ENCODE peak calls at places on chromosomes 6 and 20, in seven cellular contexts. U is K562, V is HepG2, D is GM12878, P is H1, B is SK-N-SH, T is GM12891. W is an unnamed sample.

GRCh38 chr6:55009114-55009513 is 162.5 kb downstream of the FAM83B start:
- DNase-seq in U (no peak), V (no peak), D (no peak), P (no peak), B (no peak), T (no peak), W (no peak)

GRCh38 chr6:104126621-104127020 is 733.1 kb downstream of the HACE1 start:
- DNase-seq in U (no peak), V (no peak), D (no peak), P (no peak), B (no peak), T (no peak), W (no peak)

GRCh38 chr20:2840967-2841531 is 504 bp downstream of the VPS16 start:
- DNase-seq in U (peak), V (peak), D (no peak), P (no peak), B (peak), T (no peak), W (peak)

GRCh38 chr6:26414281-26414680 is 12.2 kb downstream of the BTN3A1 start:
- DNase-seq in U (no peak), V (no peak), D (no peak), P (no peak), B (no peak), T (no peak), W (no peak)

GRCh38 chr6:101741474-101742171 is 348.1 kb downstream of the GRIK2 start:
- DNase-seq in U (no peak), V (no peak), D (no peak), P (no peak), B (no peak), T (no peak), W (no peak)

GRCh38 chr6:14722001-14722567 is 523.8 kb upstream of the JARID2 start:
- DNase-seq in U (no peak), V (no peak), D (no peak), P (no peak), B (no peak), T (no peak), W (no peak)

GRCh38 chr6:126066068-126067048 is 80.0 kb downstream of the TRMT11 start:
- DNase-seq in U (peak), V (no peak), D (no peak), P (no peak), B (no peak), T (no peak), W (no peak)

GRCh38 chr6:110529355-110529754 is 52.9 kb upstream of the SLC22A16 start:
- DNase-seq in U (no peak), V (no peak), D (no peak), P (no peak), B (no peak), T (no peak), W (no peak)

GRCh38 chr20:53142225-53142624 is 170.1 kb downstream of the TSHZ2 start:
- DNase-seq in U (peak), V (peak), D (no peak), P (no peak), B (no peak), T (no peak), W (no peak)

GRCh38 chr20:32135983-32136515 is 26.5 kb downstream of the TM9SF4 start:
- DNase-seq in U (no peak), V (no peak), D (no peak), P (no peak), B (no peak), T (no peak), W (no peak)

GRCh38 chr6:25403150-25403549 is 124.0 kb downstream of the CARMIL1 start:
- DNase-seq in U (no peak), V (no peak), D (no peak), P (no peak), B (no peak), T (no peak), W (no peak)

GRCh38 chr6:167337675-167338449 is 13.0 kb downstream of the TTLL2 start:
- DNase-seq in U (peak), V (no peak), D (no peak), P (no peak), B (no peak), T (no peak), W (no peak)

GRCh38 chr20:6709865-6710595 is 57.5 kb upstream of the BMP2 start:
- DNase-seq in U (no peak), V (peak), D (no peak), P (no peak), B (no peak), T (no peak), W (no peak)

GRCh38 chr20:63054695-63055240 is 48.0 kb upstream of the BHLHE23 start:
- DNase-seq in U (no peak), V (no peak), D (no peak), P (no peak), B (no peak), T (no peak), W (no peak)

GRCh38 chr6:163369628-163370365 is 44.7 kb upstream of the QKI start:
- DNase-seq in U (no peak), V (no peak), D (no peak), P (no peak), B (no peak), T (no peak), W (no peak)

GRCh38 chr20:49983848-49984408 is 1.1 kb downstream of the SNAI1 start:
- DNase-seq in U (peak), V (no peak), D (no peak), P (no peak), B (peak), T (no peak), W (no peak)

GRCh38 chr6:90028995-90029635 is 134.8 kb downstream of the GJA10 start:
- DNase-seq in U (no peak), V (no peak), D (no peak), P (no peak), B (no peak), T (no peak), W (no peak)

GRCh38 chr20:63500151-63500901 is 1.4 kb upstream of the EEF1A2 start:
- DNase-seq in U (no peak), V (no peak), D (no peak), P (no peak), B (no peak), T (no peak), W (no peak)

GRCh38 chr6:36656441-36656840 is 22.1 kb upstream of the CDKN1A start:
- DNase-seq in U (no peak), V (no peak), D (no peak), P (no peak), B (no peak), T (no peak), W (no peak)

GRCh38 chr6:14399635-14400034 is 282.1 kb downstream of the CD83 start:
- DNase-seq in U (no peak), V (no peak), D (no peak), P (no peak), B (no peak), T (no peak), W (no peak)

GRCh38 chr6:22756365-22756764 is 187.0 kb downstream of the HDGFL1 start:
- DNase-seq in U (no peak), V (no peak), D (no peak), P (no peak), B (no peak), T (no peak), W (no peak)

GRCh38 chr6:169445661-169446581 is 192.3 kb upstream of the THBS2 start:
- DNase-seq in U (no peak), V (no peak), D (no peak), P (no peak), B (no peak), T (no peak), W (no peak)

GRCh38 chr6:4322846-4323309 is 187.5 kb upstream of the ECI2 start:
- DNase-seq in U (no peak), V (no peak), D (no peak), P (no peak), B (no peak), T (no peak), W (no peak)

GRCh38 chr6:169536446-169537170 is 165.2 kb downstream of the WDR27 start:
- DNase-seq in U (no peak), V (peak), D (no peak), P (no peak), B (no peak), T (no peak), W (no peak)

GRCh38 chr20:53735536-53736050 is 142.0 kb upstream of the ZNF217 start:
- DNase-seq in U (no peak), V (no peak), D (no peak), P (no peak), B (no peak), T (no peak), W (no peak)

GRCh38 chr6:88983532-88983931 is 20.1 kb upstream of the RNGTT start:
- DNase-seq in U (peak), V (no peak), D (no peak), P (no peak), B (peak), T (no peak), W (no peak)

GRCh38 chr6:109690373-109690739 is 646 bp downstream of the AK9 start:
- DNase-seq in U (peak), V (peak), D (no peak), P (peak), B (peak), T (peak), W (peak)

GRCh38 chr20:47796952-47797351 is 11.7 kb upstream of the SULF2 start:
- DNase-seq in U (no peak), V (no peak), D (no peak), P (no peak), B (no peak), T (no peak), W (no peak)

GRCh38 chr20:50815162-50815989 is 20.5 kb downstream of the BCAS4 start:
- DNase-seq in U (no peak), V (no peak), D (peak), P (no peak), B (no peak), T (no peak), W (no peak)

GRCh38 chr6:18506387-18507017 is 119.4 kb downstream of the RNF144B start:
- DNase-seq in U (no peak), V (no peak), D (no peak), P (no peak), B (no peak), T (no peak), W (no peak)

GRCh38 chr6:144411506-144412165 is 126.5 kb downstream of the UTRN start:
- DNase-seq in U (no peak), V (no peak), D (no peak), P (no peak), B (no peak), T (no peak), W (no peak)
- TF ChIP-seq POLR2AphosphoS5 in U (no peak), V (no peak), D (no peak), P (no peak), B (no peak), T (no peak), W (no peak)

DNA sequence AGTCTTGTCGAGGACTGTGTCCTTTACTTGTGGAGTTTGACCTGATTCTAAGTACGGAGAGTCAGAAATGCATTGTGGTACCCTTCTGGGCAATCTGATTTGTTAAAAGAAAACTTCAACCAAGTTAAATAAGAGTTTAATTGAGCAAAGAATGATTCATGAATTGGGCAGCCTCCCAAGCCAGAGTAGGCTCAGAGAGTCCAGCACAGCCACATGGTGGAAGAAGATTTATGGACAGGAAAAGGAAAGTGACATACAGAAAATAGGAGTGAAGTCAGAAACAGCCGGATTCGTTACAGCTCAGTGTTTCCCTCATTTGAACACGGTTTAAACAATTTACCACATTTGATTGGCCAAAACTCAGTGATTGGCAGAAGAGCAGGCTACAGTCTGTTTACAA is 329.2 kb downstream of the DHX35 start:
- DNase-seq in U (no peak), V (no peak), D (no peak), P (no peak), B (no peak), T (no peak), W (no peak)
- TF ChIP-seq TAF1 in U (no peak), V (no peak), D (no peak), P (no peak), B (no peak), T (no peak), W (no peak)

GRCh38 chr6:31636698-31637596 is 15.5 kb downstream of the BAG6 start:
- DNase-seq in U (no peak), V (no peak), D (no peak), P (no peak), B (no peak), T (no peak), W (no peak)
- TF ChIP-seq POLR2AphosphoS5 in U (peak), V (peak), D (no peak), P (peak), B (no peak), T (no peak), W (no peak)

DNA sequence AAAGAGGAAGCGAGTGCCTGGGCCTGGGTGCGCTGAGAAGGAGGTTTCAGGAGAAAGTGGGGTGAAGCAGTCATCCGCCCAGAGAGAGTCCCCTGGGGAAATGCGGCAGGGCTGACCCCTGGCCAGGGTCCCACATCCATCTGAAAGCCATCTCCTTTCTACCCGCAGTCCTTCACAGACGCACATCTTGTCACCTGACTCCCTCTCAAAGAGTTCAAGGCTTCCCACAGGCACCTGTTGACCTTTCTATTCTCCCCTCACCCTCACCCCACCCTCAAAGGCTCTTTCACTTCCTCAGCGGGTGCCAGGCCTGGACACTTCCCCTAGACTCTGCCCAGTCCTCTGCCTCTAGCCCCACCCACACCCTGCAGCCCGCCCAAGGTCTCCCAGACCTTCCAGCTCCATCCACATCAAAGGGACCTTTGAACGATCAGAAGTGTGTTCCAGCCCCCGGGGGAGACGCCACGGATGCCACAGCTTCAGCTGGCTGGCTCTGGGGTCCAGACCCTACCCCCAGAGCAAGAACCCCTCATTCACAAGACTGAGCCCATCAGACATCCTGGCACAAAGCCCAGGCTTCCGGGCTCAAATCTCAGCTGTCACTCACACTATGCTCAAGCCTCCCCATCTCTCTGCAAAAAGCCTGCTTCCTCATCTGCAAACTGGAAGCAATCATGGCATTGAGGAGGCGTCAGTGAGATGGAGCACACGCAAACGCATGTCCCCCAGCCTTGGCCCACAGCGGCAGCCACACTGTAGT is 2.1 kb downstream of the CTSZ start:
- DNase-seq in U (no peak), V (peak), D (peak), P (no peak), B (no peak), T (peak), W (peak)
- TF ChIP-seq TAF1 in U (no peak), V (no peak), D (peak), P (no peak), B (no peak), T (peak), W (peak)

DNA sequence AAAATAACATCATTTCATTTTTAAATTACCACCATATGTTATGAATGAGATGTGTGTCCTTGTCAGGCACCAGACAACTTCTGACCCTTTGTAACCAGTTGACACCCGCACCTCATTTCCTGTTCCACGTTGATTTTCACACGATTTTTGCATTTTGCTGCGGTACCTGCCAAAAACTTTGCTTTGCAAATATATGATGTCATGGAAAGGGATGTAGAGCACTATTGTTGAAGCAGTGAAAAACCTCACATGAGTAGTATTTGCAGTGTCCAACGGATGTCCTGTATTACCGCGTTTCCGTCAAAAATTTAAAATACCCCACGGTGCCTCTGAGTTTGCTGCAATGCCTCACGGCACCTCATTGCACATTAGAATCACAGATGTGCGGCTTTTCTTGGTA is 115.6 kb downstream of the MTHFD1L start:
- DNase-seq in U (no peak), V (no peak), D (peak), P (no peak), B (no peak), T (no peak), W (no peak)
- TF ChIP-seq POLR2AphosphoS5 in U (no peak), V (no peak), D (no peak), P (no peak), B (no peak), T (no peak), W (no peak)

DNA sequence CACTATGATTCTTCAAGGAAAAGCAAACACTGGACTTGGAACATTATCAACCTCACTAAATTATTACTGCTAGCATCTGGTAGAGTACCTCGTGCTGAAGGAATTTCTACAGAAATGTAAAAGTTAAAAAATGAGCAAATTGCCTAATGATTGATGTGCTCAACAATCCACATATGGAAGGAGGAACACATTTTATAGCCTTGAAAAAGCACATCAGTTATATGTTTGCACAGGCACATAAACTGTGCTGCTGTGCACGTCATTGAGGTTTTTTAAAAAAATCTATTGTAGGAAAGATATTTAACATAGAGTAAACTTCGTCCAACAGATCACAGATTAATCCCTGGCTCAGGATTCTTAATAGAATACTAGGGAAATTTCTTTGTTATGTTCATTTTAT is 511.4 kb downstream of the TENT5A start:
- DNase-seq in U (no peak), V (no peak), D (no peak), P (no peak), B (no peak), T (no peak), W (no peak)
- TF ChIP-seq TAF1 in U (no peak), V (no peak), D (no peak), P (no peak), B (no peak), T (no peak), W (no peak)

DNA sequence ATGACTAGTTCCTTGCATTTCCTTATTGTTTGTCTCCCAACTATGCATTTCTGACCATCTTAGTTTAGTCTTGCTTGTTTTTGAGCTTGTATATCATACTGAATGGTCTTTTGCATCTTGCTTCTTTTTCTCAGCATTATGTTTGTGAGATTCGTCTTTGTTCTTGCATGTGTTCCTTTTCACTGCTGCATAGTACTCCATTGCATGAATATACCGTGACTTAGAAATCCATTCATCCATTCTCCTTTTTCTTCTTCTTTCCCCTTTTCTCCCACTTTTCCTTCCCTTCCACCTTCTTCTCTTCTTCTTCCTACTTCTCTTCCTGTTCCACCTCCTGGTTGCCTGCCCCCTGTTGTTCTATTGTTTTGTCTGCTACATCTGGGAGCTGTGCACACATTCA is 42.8 kb downstream of the CDH22 start:
- DNase-seq in U (no peak), V (no peak), D (no peak), P (no peak), B (no peak), T (no peak), W (no peak)
- TF ChIP-seq POLR2AphosphoS5 in U (no peak), V (no peak), D (no peak), P (no peak), B (no peak), T (no peak), W (no peak)

GRCh38 chr6:107740496-107741190 is 83.5 kb downstream of the SCML4 start:
- DNase-seq in U (no peak), V (no peak), D (no peak), P (no peak), B (no peak), T (no peak), W (no peak)
- TF ChIP-seq TAF1 in U (no peak), V (no peak), D (no peak), P (no peak), B (no peak), T (no peak), W (no peak)

W was measured in GM12892.